ENCODE peak calls at places on chromosomes 1 and 21, in five cellular contexts. S, C, V, R and D are unnamed samples.

GRCh38 chr1:224757508-224757907 is 141.4 kb downstream of the CNIH3 start:
- DNase-seq in V (no peak), C (no peak), R (no peak), S (no peak), D (no peak)

GRCh38 chr1:210132582-210132981 is 100.0 kb upstream of the SERTAD4 start:
- DNase-seq in S (peak; percentile 59), R (no peak), C (no peak), V (peak; percentile 66), D (peak; percentile 52)

GRCh38 chr1:97144527-97144926 is 422.9 kb downstream of the PTBP2 start:
- DNase-seq in R (no peak), C (no peak), S (no peak), V (no peak), D (peak; percentile 39)

GRCh38 chr1:226046240-226046639 is 16.3 kb upstream of the H3-3A start:
- DNase-seq in V (no peak), R (no peak), C (no peak), S (peak; percentile 46), D (peak; percentile 76)

GRCh38 chr1:153799016-153799415 is 23.8 kb downstream of the SLC27A3 start:
- DNase-seq in R (no peak), S (no peak), V (no peak), C (no peak), D (no peak)

GRCh38 chr1:177959793-177960515 is 9.9 kb downstream of the SEC16B start:
- DNase-seq in V (no peak), S (peak; percentile 48), R (no peak), C (no peak), D (peak; percentile 36)

GRCh38 chr21:36989699-36990507 is 16.6 kb upstream of the RIPPLY3 start:
- DNase-seq in C (peak; percentile 92), R (peak; percentile 96), S (peak; percentile 96), V (peak; percentile 96), D (peak; percentile 89)

GRCh38 chr1:89910268-89910667 is 84.6 kb upstream of the ZNF326 start:
- DNase-seq in S (no peak), V (no peak), C (no peak), R (no peak), D (no peak)

GRCh38 chr1:192104852-192105251 is 53.4 kb upstream of the RGS18 start:
- DNase-seq in C (no peak), R (no peak), V (no peak), S (no peak), D (peak; percentile 71)

GRCh38 chr1:50681931-50682330 is 258.7 kb upstream of the DMRTA2 start:
- DNase-seq in S (no peak), V (no peak), R (no peak), C (no peak), D (no peak)

GRCh38 chr1:29245876-29246275 is 9.6 kb downstream of the PTPRU start:
- DNase-seq in S (no peak), R (no peak), C (no peak), V (peak; percentile 50), D (peak; percentile 37)

GRCh38 chr1:155175281-155175926 is 1.8 kb downstream of the TRIM46 start:
- DNase-seq in S (no peak), R (no peak), V (no peak), C (no peak), D (no peak)

GRCh38 chr21:42062543-42063022 is 8.5 kb upstream of the UMODL1 start:
- DNase-seq in R (no peak), V (no peak), S (no peak), C (peak; percentile 39), D (no peak)

GRCh38 chr1:176696109-176696508 is 233.1 kb downstream of the PAPPA2 start:
- DNase-seq in S (peak; percentile 52), R (no peak), V (peak; percentile 33), C (peak; percentile 90), D (peak; percentile 47)

GRCh38 chr1:220825819-220826551 is 39.3 kb downstream of the MTARC1 start:
- DNase-seq in C (no peak), V (no peak), S (no peak), R (no peak), D (peak; percentile 43)

GRCh38 chr1:245765241-245766000 is 610.6 kb downstream of the KIF26B start:
- DNase-seq in S (no peak), R (no peak), C (no peak), V (no peak), D (peak; percentile 60)

GRCh38 chr1:48080343-48081255 is 83.4 kb upstream of the TRABD2B start:
- DNase-seq in V (no peak), C (no peak), S (no peak), R (no peak), D (no peak)

GRCh38 chr1:147152772-147153171 is 19.5 kb downstream of the PRKAB2 start:
- DNase-seq in R (no peak), S (no peak), V (no peak), C (no peak), D (no peak)

GRCh38 chr1:211198111-211198510 is 61.1 kb upstream of the RCOR3 start:
- DNase-seq in C (no peak), R (no peak), S (peak; percentile 8), V (no peak), D (peak; percentile 32)

GRCh38 chr1:201672685-201673084 is 133.8 kb downstream of the NAV1 start:
- DNase-seq in V (no peak), R (no peak), S (no peak), C (no peak), D (no peak)

GRCh38 chr1:28343405-28343804 is 14.6 kb downstream of the MED18 start:
- DNase-seq in C (no peak), V (no peak), R (no peak), S (no peak), D (peak; percentile 21)

GRCh38 chr1:56872597-56872996 is 18.0 kb downstream of the C8A start:
- DNase-seq in S (no peak), R (no peak), C (no peak), V (no peak), D (no peak)

GRCh38 chr1:210607361-210607760 is 278.7 kb downstream of the HHAT start:
- DNase-seq in R (no peak), C (no peak), S (no peak), V (no peak), D (no peak)

GRCh38 chr1:94648225-94649007 is 106.9 kb upstream of the F3 start:
- DNase-seq in C (peak; percentile 76), S (peak; percentile 71), V (no peak), R (peak; percentile 32), D (peak; percentile 94)

GRCh38 chr1:21691739-21692138 is 22.6 kb upstream of the RAP1GAP start:
- DNase-seq in C (no peak), S (no peak), V (no peak), R (no peak), D (no peak)
- H3K36me3 ChIP-seq in C (peaks cover 56% of the 10 kb centered on the region), S (peaks cover 2% of the 10 kb centered on the region), V (no peaks in the 10 kb centered on the region), R (peaks cover 62% of the 10 kb centered on the region), D (peaks cover 83% of the 10 kb centered on the region)

GRCh38 chr1:117025568-117025967 is 24.0 kb downstream of the CD101 start:
- DNase-seq in V (no peak), S (no peak), R (no peak), C (no peak), D (no peak)

GRCh38 chr1:117022089-117022488 is 20.5 kb downstream of the CD101 start:
- DNase-seq in R (no peak), S (no peak), V (no peak), C (no peak), D (no peak)

GRCh38 chr1:117017062-117017461 is 15.5 kb downstream of the CD101 start:
- DNase-seq in C (no peak), R (no peak), S (no peak), V (no peak), D (no peak)

GRCh38 chr1:117017648-117018047 is 16.1 kb downstream of the CD101 start:
- DNase-seq in V (no peak), R (peak; percentile 48), S (no peak), C (no peak), D (no peak)

DNA sequence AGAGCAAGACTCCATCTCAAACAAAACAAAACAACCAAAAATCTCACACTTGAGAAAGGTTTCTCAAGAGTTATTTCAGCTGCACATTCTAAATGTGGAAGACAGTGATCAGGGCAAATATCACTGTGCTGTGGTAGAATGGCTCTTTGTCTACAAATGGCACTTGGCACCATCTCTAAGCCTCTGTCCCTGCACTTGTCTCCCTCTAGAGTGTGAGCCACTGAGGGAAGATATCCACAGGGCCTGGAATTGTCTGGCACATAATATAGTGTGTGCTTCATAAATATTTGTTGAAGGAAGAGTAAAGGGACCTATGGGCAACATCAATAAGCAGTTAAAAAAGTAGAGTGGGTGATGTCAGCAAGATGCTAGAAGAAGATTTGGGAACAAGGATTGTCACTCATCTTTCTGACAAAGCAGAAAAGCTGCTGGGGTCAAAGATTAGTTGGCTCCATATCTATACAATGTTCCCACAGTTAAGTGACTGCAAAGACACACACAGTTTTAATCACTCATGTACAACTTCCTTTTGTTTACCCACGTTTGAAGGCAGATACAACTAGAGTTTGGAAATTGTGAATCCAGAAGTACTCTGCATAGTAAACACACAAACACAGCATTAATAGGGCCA is 19.1 kb downstream of the CD101 start:
- DNase-seq in C (no peak), V (no peak), S (no peak), R (no peak), D (no peak)
- H3K36me3 ChIP-seq in C (no peaks in the 10 kb centered on the region), V (no peaks in the 10 kb centered on the region), S (no peaks in the 10 kb centered on the region), R (no peaks in the 10 kb centered on the region), D (no peaks in the 10 kb centered on the region)

GRCh38 chr1:70659891-70660290 is 248.8 kb downstream of the CTH start:
- DNase-seq in R (no peak), C (no peak), V (no peak), S (no peak), D (no peak)

GRCh38 chr1:70656371-70656770 is 245.3 kb downstream of the CTH start:
- DNase-seq in V (no peak), S (no peak), C (no peak), R (no peak), D (no peak)
- H3K36me3 ChIP-seq in V (no peaks in the 10 kb centered on the region), S (no peaks in the 10 kb centered on the region), C (no peaks in the 10 kb centered on the region), R (no peaks in the 10 kb centered on the region), D (no peaks in the 10 kb centered on the region)

DNA sequence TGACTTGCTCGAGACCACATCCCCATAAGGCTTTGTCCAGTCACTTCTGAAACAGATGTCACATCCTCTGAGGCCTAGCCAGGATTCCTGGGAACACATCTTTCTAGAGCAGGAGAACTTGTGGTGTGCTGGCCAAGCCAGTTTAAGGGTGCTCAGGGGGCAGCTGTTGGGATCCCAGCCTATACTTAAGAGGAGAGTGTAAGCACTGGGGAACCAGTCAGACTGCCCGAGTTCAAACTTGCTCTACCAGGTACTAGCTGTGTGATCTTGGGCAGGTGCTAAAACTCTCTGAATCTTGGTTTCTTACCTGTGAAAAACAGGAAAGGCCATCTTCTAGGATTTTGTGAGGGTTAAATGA is 15.6 kb upstream of the LY9 start:
- DNase-seq in V (no peak), S (no peak), R (no peak), C (no peak), D (no peak)
- H3K36me3 ChIP-seq in V (no peaks in the 10 kb centered on the region), S (no peaks in the 10 kb centered on the region), R (no peaks in the 10 kb centered on the region), C (no peaks in the 10 kb centered on the region), D (no peaks in the 10 kb centered on the region)

GRCh38 chr21:45473496-45474322 is 68.5 kb downstream of the SLC19A1 start:
- DNase-seq in C (no peak), V (no peak), S (no peak), R (no peak), D (peak; percentile 33)
- H3K36me3 ChIP-seq in C (no peaks in the 10 kb centered on the region), V (no peaks in the 10 kb centered on the region), S (no peaks in the 10 kb centered on the region), R (peaks cover 36% of the 10 kb centered on the region), D (peaks cover 25% of the 10 kb centered on the region)

DNA sequence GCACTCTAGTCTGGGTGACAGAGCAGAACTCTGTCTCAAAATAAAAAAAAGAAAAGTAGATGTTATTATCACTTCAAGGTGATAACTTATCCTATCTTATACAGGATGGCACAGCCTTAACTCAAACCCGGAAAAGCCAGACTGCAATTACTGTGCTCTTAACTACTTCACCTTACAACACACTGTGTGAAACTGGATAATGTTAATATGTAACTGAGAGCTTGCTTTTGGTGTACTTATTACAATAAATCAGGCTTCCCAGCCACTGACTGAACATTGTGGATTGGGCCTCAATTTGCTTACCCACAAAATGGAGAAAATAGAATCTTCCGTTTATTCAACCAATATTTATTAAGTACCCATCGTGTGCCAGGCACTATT is 1.4 kb downstream of the ORC1 start:
- DNase-seq in V (no peak), S (peak; percentile 38), C (no peak), R (no peak), D (no peak)
- H3K36me3 ChIP-seq in V (peaks cover 12% of the 10 kb centered on the region), S (no peaks in the 10 kb centered on the region), C (peaks cover 5% of the 10 kb centered on the region), R (peaks cover 10% of the 10 kb centered on the region), D (peaks cover 5% of the 10 kb centered on the region)